ENCODE peak calls at places on chromosomes 6 and 20, in seven cellular contexts. One of them, this sample, is unnamed.

GRCh38 chr6:117487831-117488230 is 5.4 kb downstream of the DCBLD1 start:
- DNase-seq in T-helper 1 cell: no peak
- DNase-seq in HT1080: no peak
- DNase-seq in CD4-positive, CD25-positive, alpha-beta regulatory T cell: no peak
- DNase-seq in stimulated activated CD8-positive, alpha-beta memory T cell treated with anti-CD3 and anti-CD28 coated beads, Interleukin-4, amount 100 ng/mL, for 1 hour: no peak
- DNase-seq in naive thymus-derived CD8-positive, alpha-beta T cell: no peak
- DNase-seq in fibroblast of lung: no peak
- DNase-seq in this sample: no peak

GRCh38 chr6:111764238-111765182 is 108.7 kb downstream of the FYN start:
- DNase-seq in T-helper 1 cell: peak; percentile 53
- DNase-seq in HT1080: no peak
- DNase-seq in CD4-positive, CD25-positive, alpha-beta regulatory T cell: peak; percentile 61
- DNase-seq in stimulated activated CD8-positive, alpha-beta memory T cell treated with anti-CD3 and anti-CD28 coated beads, Interleukin-4, amount 100 ng/mL, for 1 hour: no peak
- DNase-seq in naive thymus-derived CD8-positive, alpha-beta T cell: no peak
- DNase-seq in fibroblast of lung: peak; percentile 65
- DNase-seq in this sample: no peak

GRCh38 chr6:114159727-114160126 is 183.1 kb downstream of the HS3ST5 start:
- DNase-seq in T-helper 1 cell: no peak
- DNase-seq in HT1080: no peak
- DNase-seq in CD4-positive, CD25-positive, alpha-beta regulatory T cell: no peak
- DNase-seq in stimulated activated CD8-positive, alpha-beta memory T cell treated with anti-CD3 and anti-CD28 coated beads, Interleukin-4, amount 100 ng/mL, for 1 hour: no peak
- DNase-seq in naive thymus-derived CD8-positive, alpha-beta T cell: no peak
- DNase-seq in fibroblast of lung: no peak
- DNase-seq in this sample: no peak

GRCh38 chr6:170028629-170029345 is 262.1 kb downstream of the DLL1 start:
- DNase-seq in T-helper 1 cell: no peak
- DNase-seq in HT1080: no peak
- DNase-seq in CD4-positive, CD25-positive, alpha-beta regulatory T cell: no peak
- DNase-seq in stimulated activated CD8-positive, alpha-beta memory T cell treated with anti-CD3 and anti-CD28 coated beads, Interleukin-4, amount 100 ng/mL, for 1 hour: no peak
- DNase-seq in naive thymus-derived CD8-positive, alpha-beta T cell: no peak
- DNase-seq in fibroblast of lung: no peak
- DNase-seq in this sample: no peak

GRCh38 chr20:59043698-59044097 is 1.1 kb upstream of the PRELID3B start:
- DNase-seq in T-helper 1 cell: no peak
- DNase-seq in HT1080: no peak
- DNase-seq in CD4-positive, CD25-positive, alpha-beta regulatory T cell: no peak
- DNase-seq in stimulated activated CD8-positive, alpha-beta memory T cell treated with anti-CD3 and anti-CD28 coated beads, Interleukin-4, amount 100 ng/mL, for 1 hour: no peak
- DNase-seq in naive thymus-derived CD8-positive, alpha-beta T cell: no peak
- DNase-seq in fibroblast of lung: no peak
- DNase-seq in this sample: no peak

GRCh38 chr20:45064812-45065211 is 36.1 kb downstream of the KCNS1 start:
- DNase-seq in T-helper 1 cell: no peak
- DNase-seq in HT1080: no peak
- DNase-seq in CD4-positive, CD25-positive, alpha-beta regulatory T cell: no peak
- DNase-seq in stimulated activated CD8-positive, alpha-beta memory T cell treated with anti-CD3 and anti-CD28 coated beads, Interleukin-4, amount 100 ng/mL, for 1 hour: no peak
- DNase-seq in naive thymus-derived CD8-positive, alpha-beta T cell: no peak
- DNase-seq in fibroblast of lung: no peak
- DNase-seq in this sample: no peak

GRCh38 chr6:79250559-79250958 is 16.1 kb upstream of the HMGN3 start:
- DNase-seq in T-helper 1 cell: no peak
- DNase-seq in HT1080: no peak
- DNase-seq in CD4-positive, CD25-positive, alpha-beta regulatory T cell: no peak
- DNase-seq in stimulated activated CD8-positive, alpha-beta memory T cell treated with anti-CD3 and anti-CD28 coated beads, Interleukin-4, amount 100 ng/mL, for 1 hour: no peak
- DNase-seq in naive thymus-derived CD8-positive, alpha-beta T cell: no peak
- DNase-seq in fibroblast of lung: no peak
- DNase-seq in this sample: no peak

GRCh38 chr6:166595949-166596348 is 9.5 kb upstream of the RAMACL start:
- DNase-seq in T-helper 1 cell: no peak
- DNase-seq in HT1080: no peak
- DNase-seq in CD4-positive, CD25-positive, alpha-beta regulatory T cell: no peak
- DNase-seq in stimulated activated CD8-positive, alpha-beta memory T cell treated with anti-CD3 and anti-CD28 coated beads, Interleukin-4, amount 100 ng/mL, for 1 hour: no peak
- DNase-seq in naive thymus-derived CD8-positive, alpha-beta T cell: no peak
- DNase-seq in fibroblast of lung: no peak
- DNase-seq in this sample: no peak

GRCh38 chr6:63502165-63502564 is 70.1 kb upstream of the LOC128125822 start:
- DNase-seq in T-helper 1 cell: no peak
- DNase-seq in HT1080: no peak
- DNase-seq in CD4-positive, CD25-positive, alpha-beta regulatory T cell: no peak
- DNase-seq in stimulated activated CD8-positive, alpha-beta memory T cell treated with anti-CD3 and anti-CD28 coated beads, Interleukin-4, amount 100 ng/mL, for 1 hour: no peak
- DNase-seq in naive thymus-derived CD8-positive, alpha-beta T cell: no peak
- DNase-seq in fibroblast of lung: no peak
- DNase-seq in this sample: no peak

GRCh38 chr20:46934746-46935283 is 40.2 kb downstream of the EYA2 start:
- DNase-seq in T-helper 1 cell: no peak
- DNase-seq in HT1080: no peak
- DNase-seq in CD4-positive, CD25-positive, alpha-beta regulatory T cell: no peak
- DNase-seq in stimulated activated CD8-positive, alpha-beta memory T cell treated with anti-CD3 and anti-CD28 coated beads, Interleukin-4, amount 100 ng/mL, for 1 hour: no peak
- DNase-seq in naive thymus-derived CD8-positive, alpha-beta T cell: no peak
- DNase-seq in fibroblast of lung: no peak
- DNase-seq in this sample: no peak

GRCh38 chr20:32282461-32282860 is 5.0 kb downstream of the KIF3B start:
- DNase-seq in T-helper 1 cell: no peak
- DNase-seq in HT1080: no peak
- DNase-seq in CD4-positive, CD25-positive, alpha-beta regulatory T cell: no peak
- DNase-seq in stimulated activated CD8-positive, alpha-beta memory T cell treated with anti-CD3 and anti-CD28 coated beads, Interleukin-4, amount 100 ng/mL, for 1 hour: no peak
- DNase-seq in naive thymus-derived CD8-positive, alpha-beta T cell: no peak
- DNase-seq in fibroblast of lung: no peak
- DNase-seq in this sample: no peak

GRCh38 chr6:11921017-11921438 is 91.1 kb upstream of the HIVEP1 start:
- DNase-seq in T-helper 1 cell: no peak
- DNase-seq in HT1080: peak; percentile 91
- DNase-seq in CD4-positive, CD25-positive, alpha-beta regulatory T cell: no peak
- DNase-seq in stimulated activated CD8-positive, alpha-beta memory T cell treated with anti-CD3 and anti-CD28 coated beads, Interleukin-4, amount 100 ng/mL, for 1 hour: no peak
- DNase-seq in naive thymus-derived CD8-positive, alpha-beta T cell: no peak
- DNase-seq in fibroblast of lung: peak; percentile 95
- DNase-seq in this sample: no peak

GRCh38 chr6:9875605-9876353 is 539.1 kb downstream of the TFAP2A start:
- DNase-seq in T-helper 1 cell: no peak
- DNase-seq in HT1080: no peak
- DNase-seq in CD4-positive, CD25-positive, alpha-beta regulatory T cell: no peak
- DNase-seq in stimulated activated CD8-positive, alpha-beta memory T cell treated with anti-CD3 and anti-CD28 coated beads, Interleukin-4, amount 100 ng/mL, for 1 hour: no peak
- DNase-seq in naive thymus-derived CD8-positive, alpha-beta T cell: no peak
- DNase-seq in fibroblast of lung: no peak
- DNase-seq in this sample: no peak

GRCh38 chr20:59463541-59463940 is 140.8 kb upstream of the PHACTR3 start:
- DNase-seq in T-helper 1 cell: no peak
- DNase-seq in HT1080: no peak
- DNase-seq in CD4-positive, CD25-positive, alpha-beta regulatory T cell: no peak
- DNase-seq in stimulated activated CD8-positive, alpha-beta memory T cell treated with anti-CD3 and anti-CD28 coated beads, Interleukin-4, amount 100 ng/mL, for 1 hour: no peak
- DNase-seq in naive thymus-derived CD8-positive, alpha-beta T cell: no peak
- DNase-seq in fibroblast of lung: no peak
- DNase-seq in this sample: no peak

GRCh38 chr6:67933278-67933677 is 701.8 kb upstream of the ADGRB3 start:
- DNase-seq in T-helper 1 cell: no peak
- DNase-seq in HT1080: no peak
- DNase-seq in CD4-positive, CD25-positive, alpha-beta regulatory T cell: no peak
- DNase-seq in stimulated activated CD8-positive, alpha-beta memory T cell treated with anti-CD3 and anti-CD28 coated beads, Interleukin-4, amount 100 ng/mL, for 1 hour: no peak
- DNase-seq in naive thymus-derived CD8-positive, alpha-beta T cell: no peak
- DNase-seq in fibroblast of lung: no peak
- DNase-seq in this sample: no peak

GRCh38 chr6:149235130-149235561 is 82.4 kb upstream of the TAB2 start:
- DNase-seq in T-helper 1 cell: no peak
- DNase-seq in HT1080: peak; percentile 84
- DNase-seq in CD4-positive, CD25-positive, alpha-beta regulatory T cell: no peak
- DNase-seq in stimulated activated CD8-positive, alpha-beta memory T cell treated with anti-CD3 and anti-CD28 coated beads, Interleukin-4, amount 100 ng/mL, for 1 hour: no peak
- DNase-seq in naive thymus-derived CD8-positive, alpha-beta T cell: no peak
- DNase-seq in fibroblast of lung: peak; percentile 95
- DNase-seq in this sample: no peak

GRCh38 chr20:47133809-47134456 is 222.6 kb downstream of the ZMYND8 start:
- DNase-seq in T-helper 1 cell: no peak
- DNase-seq in HT1080: peak; percentile 33
- DNase-seq in CD4-positive, CD25-positive, alpha-beta regulatory T cell: no peak
- DNase-seq in stimulated activated CD8-positive, alpha-beta memory T cell treated with anti-CD3 and anti-CD28 coated beads, Interleukin-4, amount 100 ng/mL, for 1 hour: no peak
- DNase-seq in naive thymus-derived CD8-positive, alpha-beta T cell: no peak
- DNase-seq in fibroblast of lung: peak; percentile 73
- DNase-seq in this sample: no peak

GRCh38 chr20:19438488-19438887 is 226.0 kb downstream of the SLC24A3 start:
- DNase-seq in T-helper 1 cell: no peak
- DNase-seq in HT1080: no peak
- DNase-seq in CD4-positive, CD25-positive, alpha-beta regulatory T cell: no peak
- DNase-seq in stimulated activated CD8-positive, alpha-beta memory T cell treated with anti-CD3 and anti-CD28 coated beads, Interleukin-4, amount 100 ng/mL, for 1 hour: no peak
- DNase-seq in naive thymus-derived CD8-positive, alpha-beta T cell: no peak
- DNase-seq in fibroblast of lung: no peak
- DNase-seq in this sample: no peak

GRCh38 chr20:59571151-59571550 is 33.2 kb upstream of the PHACTR3 start:
- DNase-seq in T-helper 1 cell: no peak
- DNase-seq in HT1080: no peak
- DNase-seq in CD4-positive, CD25-positive, alpha-beta regulatory T cell: no peak
- DNase-seq in stimulated activated CD8-positive, alpha-beta memory T cell treated with anti-CD3 and anti-CD28 coated beads, Interleukin-4, amount 100 ng/mL, for 1 hour: no peak
- DNase-seq in naive thymus-derived CD8-positive, alpha-beta T cell: no peak
- DNase-seq in fibroblast of lung: no peak
- DNase-seq in this sample: no peak

GRCh38 chr6:158377866-158378265 is 65.6 kb downstream of the TULP4 start:
- DNase-seq in T-helper 1 cell: no peak
- DNase-seq in HT1080: peak; percentile 14
- DNase-seq in CD4-positive, CD25-positive, alpha-beta regulatory T cell: no peak
- DNase-seq in stimulated activated CD8-positive, alpha-beta memory T cell treated with anti-CD3 and anti-CD28 coated beads, Interleukin-4, amount 100 ng/mL, for 1 hour: no peak
- DNase-seq in naive thymus-derived CD8-positive, alpha-beta T cell: no peak
- DNase-seq in fibroblast of lung: peak; percentile 43
- DNase-seq in this sample: no peak

GRCh38 chr6:154580397-154581135 is 70.1 kb upstream of the CNKSR3 start:
- DNase-seq in T-helper 1 cell: no peak
- DNase-seq in HT1080: no peak
- DNase-seq in CD4-positive, CD25-positive, alpha-beta regulatory T cell: no peak
- DNase-seq in stimulated activated CD8-positive, alpha-beta memory T cell treated with anti-CD3 and anti-CD28 coated beads, Interleukin-4, amount 100 ng/mL, for 1 hour: no peak
- DNase-seq in naive thymus-derived CD8-positive, alpha-beta T cell: no peak
- DNase-seq in fibroblast of lung: no peak
- DNase-seq in this sample: no peak

GRCh38 chr6:33828764-33829731 is 25.2 kb upstream of the MLN start:
- DNase-seq in T-helper 1 cell: no peak
- DNase-seq in HT1080: no peak
- DNase-seq in CD4-positive, CD25-positive, alpha-beta regulatory T cell: no peak
- DNase-seq in stimulated activated CD8-positive, alpha-beta memory T cell treated with anti-CD3 and anti-CD28 coated beads, Interleukin-4, amount 100 ng/mL, for 1 hour: no peak
- DNase-seq in naive thymus-derived CD8-positive, alpha-beta T cell: no peak
- DNase-seq in fibroblast of lung: no peak
- DNase-seq in this sample: no peak

GRCh38 chr6:34143196-34143883 is 2.5 kb downstream of the GRM4 start:
- DNase-seq in T-helper 1 cell: no peak
- DNase-seq in HT1080: no peak
- DNase-seq in CD4-positive, CD25-positive, alpha-beta regulatory T cell: no peak
- DNase-seq in stimulated activated CD8-positive, alpha-beta memory T cell treated with anti-CD3 and anti-CD28 coated beads, Interleukin-4, amount 100 ng/mL, for 1 hour: no peak
- DNase-seq in naive thymus-derived CD8-positive, alpha-beta T cell: no peak
- DNase-seq in fibroblast of lung: no peak
- DNase-seq in this sample: no peak

GRCh38 chr6:132937466-132937906 is 123.1 kb downstream of the RPS12 start:
- DNase-seq in T-helper 1 cell: no peak
- DNase-seq in HT1080: peak; percentile 44
- DNase-seq in CD4-positive, CD25-positive, alpha-beta regulatory T cell: no peak
- DNase-seq in stimulated activated CD8-positive, alpha-beta memory T cell treated with anti-CD3 and anti-CD28 coated beads, Interleukin-4, amount 100 ng/mL, for 1 hour: no peak
- DNase-seq in naive thymus-derived CD8-positive, alpha-beta T cell: no peak
- DNase-seq in fibroblast of lung: peak; percentile 33
- DNase-seq in this sample: peak; percentile 54

GRCh38 chr6:28167926-28168325 is 26.2 kb downstream of the ZKSCAN8 start:
- DNase-seq in T-helper 1 cell: no peak
- DNase-seq in HT1080: no peak
- DNase-seq in CD4-positive, CD25-positive, alpha-beta regulatory T cell: no peak
- DNase-seq in stimulated activated CD8-positive, alpha-beta memory T cell treated with anti-CD3 and anti-CD28 coated beads, Interleukin-4, amount 100 ng/mL, for 1 hour: no peak
- DNase-seq in naive thymus-derived CD8-positive, alpha-beta T cell: no peak
- DNase-seq in fibroblast of lung: no peak
- DNase-seq in this sample: no peak

GRCh38 chr20:17197041-17197440 is 29.8 kb upstream of the PCSK2 start:
- DNase-seq in T-helper 1 cell: no peak
- DNase-seq in HT1080: no peak
- DNase-seq in CD4-positive, CD25-positive, alpha-beta regulatory T cell: no peak
- DNase-seq in stimulated activated CD8-positive, alpha-beta memory T cell treated with anti-CD3 and anti-CD28 coated beads, Interleukin-4, amount 100 ng/mL, for 1 hour: no peak
- DNase-seq in naive thymus-derived CD8-positive, alpha-beta T cell: no peak
- DNase-seq in fibroblast of lung: no peak
- DNase-seq in this sample: no peak

GRCh38 chr6:33977606-33978438 is 168.1 kb downstream of the GRM4 start:
- DNase-seq in T-helper 1 cell: no peak
- DNase-seq in HT1080: no peak
- DNase-seq in CD4-positive, CD25-positive, alpha-beta regulatory T cell: no peak
- DNase-seq in stimulated activated CD8-positive, alpha-beta memory T cell treated with anti-CD3 and anti-CD28 coated beads, Interleukin-4, amount 100 ng/mL, for 1 hour: no peak
- DNase-seq in naive thymus-derived CD8-positive, alpha-beta T cell: no peak
- DNase-seq in fibroblast of lung: no peak
- DNase-seq in this sample: no peak

GRCh38 chr6:11207199-11207968 is 25.1 kb downstream of the NEDD9 start:
- DNase-seq in T-helper 1 cell: no peak
- DNase-seq in HT1080: peak; percentile 96
- DNase-seq in CD4-positive, CD25-positive, alpha-beta regulatory T cell: no peak
- DNase-seq in stimulated activated CD8-positive, alpha-beta memory T cell treated with anti-CD3 and anti-CD28 coated beads, Interleukin-4, amount 100 ng/mL, for 1 hour: no peak
- DNase-seq in naive thymus-derived CD8-positive, alpha-beta T cell: no peak
- DNase-seq in fibroblast of lung: peak; percentile 100
- DNase-seq in this sample: peak; percentile 23

GRCh38 chr6:5084192-5084786 is 852 bp upstream of the PPP1R3G start:
- DNase-seq in T-helper 1 cell: no peak
- DNase-seq in HT1080: no peak
- DNase-seq in CD4-positive, CD25-positive, alpha-beta regulatory T cell: no peak
- DNase-seq in stimulated activated CD8-positive, alpha-beta memory T cell treated with anti-CD3 and anti-CD28 coated beads, Interleukin-4, amount 100 ng/mL, for 1 hour: no peak
- DNase-seq in naive thymus-derived CD8-positive, alpha-beta T cell: no peak
- DNase-seq in fibroblast of lung: no peak
- DNase-seq in this sample: peak; percentile 32

GRCh38 chr20:47276856-47277541 is 79.5 kb downstream of the ZMYND8 start:
- DNase-seq in T-helper 1 cell: no peak
- DNase-seq in HT1080: no peak
- DNase-seq in CD4-positive, CD25-positive, alpha-beta regulatory T cell: no peak
- DNase-seq in stimulated activated CD8-positive, alpha-beta memory T cell treated with anti-CD3 and anti-CD28 coated beads, Interleukin-4, amount 100 ng/mL, for 1 hour: no peak
- DNase-seq in naive thymus-derived CD8-positive, alpha-beta T cell: no peak
- DNase-seq in fibroblast of lung: peak; percentile 87
- DNase-seq in this sample: no peak

This sample was measured in HuH-7.